ENCODE peak calls at places on chromosomes 1 and 21, in seven cellular contexts. T is fibroblast of mammary gland, O is lower lobe of right lung, H is GM12878, I is PC-3, Z is coronary artery, J is GM23338. E is an unnamed sample.

GRCh38 chr1:5423109-5423508 is 569.1 kb downstream of the NPHP4 start:
- DNase-seq in H (no peak), O (no peak), I (no peak), Z (no peak), T (no peak), J (no peak), E (no peak)

GRCh38 chr21:45536301-45537081 is 5.7 kb downstream of the SLC19A1 start:
- DNase-seq in Z (no peak), O (peak; percentile 43), T (no peak), H (no peak), I (no peak), J (no peak), E (no peak)

GRCh38 chr21:44400791-44401385 is 47.5 kb downstream of the TRPM2 start:
- DNase-seq in I (no peak), J (no peak), Z (peak; percentile 46), H (no peak), O (no peak), T (no peak), E (no peak)

GRCh38 chr1:8303141-8303540 is 14.8 kb upstream of the SLC45A1 start:
- DNase-seq in H (no peak), I (no peak), Z (no peak), O (no peak), T (peak; percentile 30), J (no peak), E (peak; percentile 22)

GRCh38 chr1:88956003-88956402 is 36.4 kb downstream of the KYAT3 start:
- DNase-seq in J (no peak), I (no peak), O (no peak), H (no peak), T (no peak), Z (no peak), E (no peak)

GRCh38 chr21:34526618-34527290 is 14.7 kb upstream of the KCNE1 start:
- DNase-seq in I (peak; percentile 97), T (peak; percentile 100), Z (peak; percentile 94), O (peak; percentile 62), J (peak; percentile 85), H (no peak), E (peak; percentile 100)

GRCh38 chr21:45910548-45911221 is 70.9 kb upstream of the COL6A1 start:
- DNase-seq in T (no peak), Z (no peak), H (no peak), I (no peak), O (no peak), J (no peak), E (no peak)

GRCh38 chr1:41240806-41241747 is 1.0 kb downstream of the SCMH1 start:
- DNase-seq in H (no peak), O (peak; percentile 76), Z (peak; percentile 83), T (peak; percentile 30), J (peak; percentile 72), I (peak; percentile 51), E (peak; percentile 55)

GRCh38 chr1:92975551-92976232 is 14.4 kb upstream of the DIPK1A start:
- DNase-seq in Z (no peak), T (no peak), O (no peak), H (peak; percentile 97), J (no peak), I (no peak), E (no peak)

GRCh38 chr1:221768444-221769066 is 26.7 kb upstream of the DUSP10 start:
- DNase-seq in T (no peak), I (no peak), J (no peak), O (no peak), Z (no peak), H (no peak), E (no peak)

GRCh38 chr1:145707183-145707867 is at the start of gene PDZK1:
- DNase-seq in O (no peak), Z (no peak), T (no peak), I (peak; percentile 55), H (no peak), J (no peak), E (no peak)

GRCh38 chr1:29687601-29688244 is 451.4 kb downstream of the PTPRU start:
- DNase-seq in O (no peak), J (no peak), I (no peak), T (no peak), Z (peak; percentile 33), H (no peak), E (peak; percentile 71)

GRCh38 chr1:8822383-8823294 is 5.2 kb upstream of the RERE start:
- DNase-seq in I (peak; percentile 93), J (no peak), O (no peak), Z (peak; percentile 62), H (no peak), T (peak; percentile 96), E (peak; percentile 97)

GRCh38 chr1:219774386-219774785 is 154.0 kb downstream of the SLC30A10 start:
- DNase-seq in Z (no peak), H (no peak), J (no peak), I (peak; percentile 38), T (peak; percentile 61), O (no peak), E (no peak)

GRCh38 chr1:47679301-47679751 is 241.5 kb downstream of the FOXD2 start:
- DNase-seq in Z (peak; percentile 71), I (no peak), O (no peak), H (no peak), T (peak; percentile 8), J (no peak), E (no peak)

GRCh38 chr1:204127597-204128242 is 24.1 kb downstream of the ETNK2 start:
- DNase-seq in I (peak; percentile 97), H (no peak), T (peak; percentile 89), Z (peak; percentile 83), O (peak; percentile 64), J (peak; percentile 82), E (peak; percentile 86)

GRCh38 chr1:33099290-33100118 is 18.6 kb downstream of the AZIN2 start:
- DNase-seq in J (peak; percentile 61), O (peak; percentile 67), I (peak; percentile 97), Z (peak; percentile 85), H (peak; percentile 64), T (peak; percentile 100), E (peak; percentile 100)

GRCh38 chr1:165837838-165838364 is 10.5 kb downstream of the UCK2 start:
- DNase-seq in J (no peak), I (no peak), H (no peak), Z (no peak), O (no peak), T (no peak), E (no peak)

GRCh38 chr1:52482326-52483004 is 70.4 kb downstream of the TUT4 start:
- DNase-seq in T (no peak), H (no peak), J (no peak), I (no peak), Z (no peak), O (no peak), E (no peak)

GRCh38 chr1:70503358-70503757 is 92.3 kb downstream of the CTH start:
- DNase-seq in T (peak; percentile 89), I (peak; percentile 85), Z (no peak), J (no peak), O (no peak), H (no peak), E (peak; percentile 31)

GRCh38 chr1:64051801-64052200 is 151.6 kb upstream of the UBE2U start:
- DNase-seq in T (no peak), H (no peak), Z (no peak), J (no peak), I (no peak), O (no peak), E (no peak)
- H3K4me3 ChIP-seq in T (no peak overlapping the region), H (no peak overlapping the region), Z (no peak overlapping the region), J (no peak overlapping the region), I (no peak overlapping the region), O (no peak overlapping the region), E (no peak overlapping the region)

GRCh38 chr1:23804183-23804582 is 3.6 kb upstream of the GALE start:
- DNase-seq in J (peak; percentile 27), H (no peak), Z (no peak), O (no peak), T (no peak), I (no peak), E (no peak)
- TF ChIP-seq CTCF in J (peak; percentile 40), H (peak; percentile 3), Z (no peak), O (peak; percentile 8), T (peak; percentile 16), I (peak; percentile 18), E (no peak)

GRCh38 chr1:91853397-91853796 is 32.6 kb downstream of the TGFBR3 start:
- DNase-seq in O (no peak), J (no peak), Z (no peak), T (no peak), H (no peak), I (no peak), E (no peak)

GRCh38 chr1:91851130-91852010 is 34.6 kb downstream of the TGFBR3 start:
- DNase-seq in O (peak; percentile 92), Z (peak; percentile 87), I (peak; percentile 83), T (peak; percentile 94), H (no peak), J (no peak), E (peak; percentile 85)

GRCh38 chr1:91847851-91848250 is 38.1 kb downstream of the TGFBR3 start:
- DNase-seq in T (no peak), O (no peak), J (peak; percentile 7), I (no peak), Z (no peak), H (no peak), E (no peak)

GRCh38 chr1:91854852-91855251 is 31.1 kb downstream of the TGFBR3 start:
- DNase-seq in I (no peak), T (no peak), Z (no peak), H (no peak), O (no peak), J (no peak), E (no peak)

DNA sequence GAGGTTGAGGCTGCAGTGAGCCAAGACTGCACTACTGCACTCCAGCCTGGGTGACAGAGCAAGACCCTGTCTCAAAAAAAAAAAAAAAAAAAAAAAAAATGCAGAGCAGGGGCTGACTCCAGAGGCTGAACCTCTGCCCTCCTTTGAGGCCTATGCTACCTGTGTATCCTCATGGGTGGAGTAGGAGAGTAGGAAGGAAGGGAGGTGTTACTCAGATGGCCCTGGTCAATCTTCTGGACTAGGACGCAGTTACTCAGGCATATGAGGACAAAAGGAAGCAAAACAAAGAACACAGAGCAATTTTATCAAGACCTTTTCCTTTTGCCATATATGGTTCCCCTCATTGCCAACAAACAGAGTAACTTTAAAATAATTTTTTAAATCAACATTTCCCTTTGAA is 35.2 kb downstream of the TGFBR3 start:
- DNase-seq in H (no peak), J (no peak), O (no peak), Z (no peak), I (no peak), T (no peak), E (no peak)
- H3K4me3 ChIP-seq in H (no peak overlapping the region), J (no peak overlapping the region), O (peak overlapping the region; percentile 26), Z (peak overlapping the region; percentile 36), I (peak overlapping the region; percentile 52), T (no peak overlapping the region), E (no peak overlapping the region)

GRCh38 chr1:31127266-31127665 is 61.7 kb upstream of the PUM1 start:
- DNase-seq in O (no peak), H (no peak), Z (no peak), I (no peak), T (peak; percentile 50), J (no peak), E (peak; percentile 46)
- TF ChIP-seq CTCF in O (no peak), H (no peak), Z (no peak), I (no peak), T (peak; percentile 19), J (peak; percentile 18), E (peak; percentile 30)

E was measured in AG10803.